ENCODE peak calls at places on chromosome 9, in six cellular contexts. One of them, this sample, is unnamed.
A peak's percentile ranks its signal among the peaks of the same experiment; 100 is the strongest.

GRCh38 chr9:17777465-17777864 is 198.6 kb downstream of the SH3GL2 start:
- DNase-seq in CD8-positive, alpha-beta T cell: no peak
- DNase-seq in endodermal cell: no peak
- DNase-seq in skeletal muscle cell: no peak
- DNase-seq in ovary: no peak
- DNase-seq in aorta: no peak
- DNase-seq in this sample: no peak

GRCh38 chr9:93865716-93866115 is 89.4 kb downstream of the BARX1 start:
- DNase-seq in aorta: no peak
- DNase-seq in CD8-positive, alpha-beta T cell: no peak
- DNase-seq in skeletal muscle cell: no peak
- DNase-seq in endodermal cell: no peak
- DNase-seq in ovary: no peak
- DNase-seq in this sample: no peak

GRCh38 chr9:132647355-132647754 is 22.4 kb downstream of the DDX31 start:
- DNase-seq in skeletal muscle cell: peak; percentile 98
- DNase-seq in endodermal cell: no peak
- DNase-seq in aorta: no peak
- DNase-seq in ovary: no peak
- DNase-seq in CD8-positive, alpha-beta T cell: no peak
- DNase-seq in this sample: peak; percentile 96

GRCh38 chr9:114238919-114239879 is 83.7 kb upstream of the ORM1 start:
- DNase-seq in ovary: no peak
- DNase-seq in CD8-positive, alpha-beta T cell: no peak
- DNase-seq in endodermal cell: peak; percentile 84
- DNase-seq in skeletal muscle cell: no peak
- DNase-seq in aorta: no peak
- DNase-seq in this sample: no peak

GRCh38 chr9:19181002-19181401 is 49.5 kb upstream of the DENND4C start:
- DNase-seq in skeletal muscle cell: no peak
- DNase-seq in CD8-positive, alpha-beta T cell: no peak
- DNase-seq in endodermal cell: no peak
- DNase-seq in aorta: no peak
- DNase-seq in ovary: no peak
- DNase-seq in this sample: no peak

GRCh38 chr9:125629451-125629850 is 77.6 kb downstream of the MAPKAP1 start:
- DNase-seq in aorta: no peak
- DNase-seq in CD8-positive, alpha-beta T cell: no peak
- DNase-seq in skeletal muscle cell: no peak
- DNase-seq in ovary: no peak
- DNase-seq in endodermal cell: no peak
- DNase-seq in this sample: no peak

GRCh38 chr9:124279531-124280175 is 21.9 kb downstream of the NEK6 start:
- DNase-seq in CD8-positive, alpha-beta T cell: no peak
- DNase-seq in ovary: no peak
- DNase-seq in endodermal cell: no peak
- DNase-seq in skeletal muscle cell: no peak
- DNase-seq in aorta: no peak
- DNase-seq in this sample: no peak

GRCh38 chr9:109264865-109265532 is 55.9 kb downstream of the EPB41L4B start:
- DNase-seq in ovary: peak; percentile 35
- DNase-seq in skeletal muscle cell: no peak
- DNase-seq in endodermal cell: peak; percentile 20
- DNase-seq in CD8-positive, alpha-beta T cell: no peak
- DNase-seq in aorta: no peak
- DNase-seq in this sample: no peak

GRCh38 chr9:123550012-123550411 is 194.0 kb downstream of the CRB2 start:
- DNase-seq in endodermal cell: peak; percentile 61
- DNase-seq in CD8-positive, alpha-beta T cell: no peak
- DNase-seq in ovary: no peak
- DNase-seq in aorta: no peak
- DNase-seq in skeletal muscle cell: no peak
- DNase-seq in this sample: no peak

GRCh38 chr9:17802249-17802857 is 223.5 kb downstream of the SH3GL2 start:
- DNase-seq in ovary: no peak
- DNase-seq in CD8-positive, alpha-beta T cell: no peak
- DNase-seq in endodermal cell: no peak
- DNase-seq in skeletal muscle cell: no peak
- DNase-seq in aorta: no peak
- DNase-seq in this sample: no peak

GRCh38 chr9:131578778-131579504 is 33.6 kb downstream of the PRRT1B start:
- DNase-seq in skeletal muscle cell: no peak
- DNase-seq in endodermal cell: peak; percentile 39
- DNase-seq in CD8-positive, alpha-beta T cell: peak; percentile 35
- DNase-seq in aorta: peak; percentile 71
- DNase-seq in ovary: no peak
- DNase-seq in this sample: no peak
- H3K4me3 ChIP-seq in skeletal muscle cell: no peak overlapping the region
- H3K4me3 ChIP-seq in endodermal cell: no peak overlapping the region
- H3K4me3 ChIP-seq in CD8-positive, alpha-beta T cell: peak overlapping the region; percentile 17
- H3K4me3 ChIP-seq in aorta: no peak overlapping the region
- H3K4me3 ChIP-seq in ovary: no peak overlapping the region
- H3K4me3 ChIP-seq in this sample: no peak overlapping the region

GRCh38 chr9:137878146-137878941 is 762 bp downstream of the CACNA1B start:
- DNase-seq in endodermal cell: peak; percentile 95
- DNase-seq in aorta: peak; percentile 66
- DNase-seq in skeletal muscle cell: no peak
- DNase-seq in ovary: no peak
- DNase-seq in CD8-positive, alpha-beta T cell: no peak
- DNase-seq in this sample: no peak
- H3K4me3 ChIP-seq in endodermal cell: no peak overlapping the region
- H3K4me3 ChIP-seq in aorta: peak overlapping the region; percentile 10
- H3K4me3 ChIP-seq in skeletal muscle cell: peak overlapping the region; percentile 42
- H3K4me3 ChIP-seq in ovary: no peak overlapping the region
- H3K4me3 ChIP-seq in CD8-positive, alpha-beta T cell: no peak overlapping the region
- H3K4me3 ChIP-seq in this sample: peak overlapping the region; percentile 8

DNA sequence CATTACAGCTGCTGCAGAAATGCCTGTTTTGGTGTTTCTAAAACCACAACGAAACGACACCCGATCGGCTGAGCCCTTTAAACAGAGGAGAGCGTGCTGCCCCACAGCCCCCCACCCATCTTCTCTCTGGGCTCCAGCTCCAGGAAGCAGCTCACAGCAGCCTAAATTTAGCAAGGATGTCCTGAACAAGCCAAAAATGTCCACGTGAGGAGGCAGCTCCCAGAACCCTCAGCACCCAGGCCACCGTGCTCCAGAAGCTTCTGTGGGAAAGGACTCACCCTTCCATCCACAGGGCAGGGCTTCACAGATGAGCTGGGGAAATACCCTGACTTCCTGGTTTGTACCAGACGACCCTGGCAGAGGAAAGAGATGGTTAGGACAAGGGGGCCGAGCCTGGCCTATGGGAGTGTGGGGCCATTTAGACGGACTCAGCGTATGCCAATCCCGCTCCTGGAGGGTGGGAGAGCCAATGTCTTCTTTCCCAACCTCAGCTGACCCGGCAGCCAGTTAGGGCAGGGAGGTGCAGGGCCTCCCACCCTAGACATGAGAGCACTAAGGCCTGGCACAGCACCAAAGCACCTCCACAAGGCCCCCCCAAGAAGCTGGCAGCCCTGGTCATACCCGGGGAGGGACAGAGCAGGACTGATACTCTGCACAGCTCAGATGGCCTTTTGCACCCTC is 39.1 kb upstream of the SARDH start:
- DNase-seq in CD8-positive, alpha-beta T cell: no peak
- DNase-seq in aorta: peak; percentile 39
- DNase-seq in ovary: no peak
- DNase-seq in endodermal cell: peak; percentile 29
- DNase-seq in skeletal muscle cell: no peak
- DNase-seq in this sample: no peak
- H3K4me3 ChIP-seq in CD8-positive, alpha-beta T cell: no peak overlapping the region
- H3K4me3 ChIP-seq in aorta: no peak overlapping the region
- H3K4me3 ChIP-seq in ovary: no peak overlapping the region
- H3K4me3 ChIP-seq in endodermal cell: no peak overlapping the region
- H3K4me3 ChIP-seq in skeletal muscle cell: no peak overlapping the region
- H3K4me3 ChIP-seq in this sample: no peak overlapping the region

DNA sequence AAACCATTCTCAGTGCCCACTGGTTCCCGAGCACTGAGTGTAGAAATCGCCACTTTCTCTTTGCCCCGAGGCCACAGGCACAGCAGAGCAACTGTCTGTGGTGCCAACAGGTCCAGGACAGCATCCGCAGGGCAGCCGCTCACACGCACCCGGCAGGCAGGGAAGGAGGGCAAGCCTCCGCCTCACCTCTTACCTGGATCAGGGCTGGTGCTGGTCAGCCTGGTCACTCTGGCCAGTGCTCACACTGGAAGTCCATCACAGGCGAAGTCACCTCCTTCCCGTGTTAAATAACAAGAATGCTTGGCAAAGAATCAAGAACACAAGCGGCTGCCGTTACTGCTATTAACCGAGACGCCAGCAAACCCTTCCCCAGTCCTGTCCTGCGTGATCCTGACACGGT is 13.7 kb downstream of the DIPK1B start:
- DNase-seq in endodermal cell: no peak
- DNase-seq in skeletal muscle cell: no peak
- DNase-seq in aorta: no peak
- DNase-seq in ovary: no peak
- DNase-seq in CD8-positive, alpha-beta T cell: no peak
- DNase-seq in this sample: no peak
- H3K4me3 ChIP-seq in endodermal cell: peak overlapping the region; percentile 99
- H3K4me3 ChIP-seq in skeletal muscle cell: peak overlapping the region; percentile 99
- H3K4me3 ChIP-seq in aorta: no peak overlapping the region
- H3K4me3 ChIP-seq in ovary: peak overlapping the region; percentile 68
- H3K4me3 ChIP-seq in CD8-positive, alpha-beta T cell: peak overlapping the region; percentile 96
- H3K4me3 ChIP-seq in this sample: peak overlapping the region; percentile 84

This sample was measured in AG04449.